ENCODE peak calls at places on chromosomes 12 and 14, in six cellular contexts. C is HL-60; R is ureter; A is stimulated activated CD8-positive, alpha-beta memory T cell treated with anti-CD3 and anti-CD28 coated beads, Interleukin-2, amount 100 ng/mL, for 1 hour; M is iPS-NIHi11; P is tibial nerve. F is an unnamed sample.

GRCh38 chr12:108784270-108784669 is 53.0 kb upstream of the CORO1C start:
- DNase-seq in C (no peak), R (no peak), A (no peak), M (no peak), P (no peak), F (no peak)

GRCh38 chr12:94761559-94761958 is 111.2 kb upstream of the TMCC3 start:
- DNase-seq in C (no peak), R (no peak), A (no peak), M (no peak), P (no peak), F (peak)

GRCh38 chr12:108360487-108360886 is 21.4 kb upstream of the CMKLR1 start:
- DNase-seq in C (no peak), R (no peak), A (no peak), M (no peak), P (no peak), F (no peak)

GRCh38 chr14:99819514-99819913 is 26.3 kb downstream of the EML1 start:
- DNase-seq in C (no peak), R (no peak), A (no peak), M (peak), P (no peak), F (no peak)

GRCh38 chr14:99699071-99699760 is 15.1 kb downstream of the CYP46A1 start:
- DNase-seq in C (no peak), R (no peak), A (no peak), M (no peak), P (no peak), F (no peak)

GRCh38 chr12:120720234-120720968 is 5.2 kb upstream of the ACADS start:
- DNase-seq in C (no peak), R (no peak), A (no peak), M (no peak), P (no peak), F (no peak)

GRCh38 chr14:56821177-56821576 is 10.9 kb upstream of the OTX2 start:
- DNase-seq in C (no peak), R (no peak), A (no peak), M (no peak), P (no peak), F (no peak)

GRCh38 chr14:51236314-51236713 is 3.7 kb upstream of the TMX1 start:
- DNase-seq in C (peak), R (no peak), A (no peak), M (no peak), P (no peak), F (no peak)

GRCh38 chr12:51948066-51948465 is 3.4 kb upstream of the ACVR1B start:
- DNase-seq in C (no peak), R (no peak), A (no peak), M (no peak), P (no peak), F (no peak)

GRCh38 chr12:31003861-31004640 is 69.6 kb upstream of the DDX11 start:
- DNase-seq in C (no peak), R (no peak), A (no peak), M (no peak), P (no peak), F (no peak)

GRCh38 chr14:36773136-36773540 is 111.5 kb downstream of the PAX9 start:
- DNase-seq in C (no peak), R (no peak), A (no peak), M (peak), P (no peak), F (no peak)

GRCh38 chr14:44803239-44803905 is 158.4 kb downstream of the KLHL28 start:
- DNase-seq in C (no peak), R (no peak), A (no peak), M (peak), P (no peak), F (peak)

GRCh38 chr12:68290126-68290525 is 36.7 kb upstream of the IL22 start:
- DNase-seq in C (no peak), R (no peak), A (no peak), M (no peak), P (no peak), F (no peak)

GRCh38 chr12:34603382-34604035 is 581.2 kb downstream of the ALG10 start:
- DNase-seq in C (no peak), R (peak), A (no peak), M (no peak), P (no peak), F (no peak)

GRCh38 chr14:20658246-20658645 is 16.8 kb upstream of the OR6S1 start:
- DNase-seq in C (no peak), R (no peak), A (no peak), M (no peak), P (no peak), F (no peak)

GRCh38 chr12:3532931-3533702 is 42.1 kb downstream of the PRMT8 start:
- DNase-seq in C (no peak), R (no peak), A (no peak), M (no peak), P (no peak), F (no peak)

GRCh38 chr12:54370218-54370730 is 6.0 kb upstream of the GPR84 start:
- DNase-seq in C (no peak), R (peak), A (no peak), M (peak), P (peak), F (peak)

GRCh38 chr14:92728781-92729364 is 19.6 kb downstream of the LGMN start:
- DNase-seq in C (no peak), R (no peak), A (no peak), M (peak), P (no peak), F (no peak)

GRCh38 chr14:75926431-75926830 is 55.4 kb downstream of the TGFB3 start:
- DNase-seq in C (no peak), R (no peak), A (no peak), M (no peak), P (no peak), F (no peak)

GRCh38 chr12:10511756-10512355 is 6.2 kb downstream of the EIF2S3B start:
- DNase-seq in C (no peak), R (no peak), A (no peak), M (no peak), P (no peak), F (no peak)

GRCh38 chr14:59328410-59328809 is 136.8 kb downstream of the GPR135 start:
- DNase-seq in C (no peak), R (no peak), A (no peak), M (no peak), P (no peak), F (no peak)

GRCh38 chr12:57250956-57251355 is at the start of gene STAC3:
- DNase-seq in C (no peak), R (no peak), A (no peak), M (no peak), P (no peak), F (no peak)

GRCh38 chr14:99982449-99983250 is 82.6 kb upstream of the EVL start:
- DNase-seq in C (peak), R (no peak), A (peak), M (peak), P (peak), F (no peak)

GRCh38 chr12:77642246-77642645 is 188.4 kb upstream of the NAV3 start:
- DNase-seq in C (no peak), R (no peak), A (no peak), M (no peak), P (no peak), F (no peak)

GRCh38 chr14:51554339-51554920 is 97.3 kb upstream of the FRMD6 start:
- DNase-seq in C (no peak), R (no peak), A (no peak), M (no peak), P (no peak), F (no peak)

GRCh38 chr12:48021485-48022179 is 17.4 kb upstream of the COL2A1 start:
- DNase-seq in C (no peak), R (no peak), A (no peak), M (peak), P (no peak), F (no peak)